ENCODE peak calls at places on chromosomes 12 and 14, in ten cellular contexts. B is left lung; P is tibial nerve; S is adrenal gland; N is CD8-positive, alpha-beta memory T cell; V is heart left ventricle; L is HCT116; I is stomach; R is A549; X is effector memory CD4-positive, alpha-beta T cell. M is an unnamed sample.
A peak's percentile ranks its signal among the peaks of the same experiment; 100 is the strongest.

GRCh38 chr14:97077253-97077653 is 280.1 kb downstream of the VRK1 start:
- DNase-seq in B (peak; percentile 67), L (peak; percentile 61), S (peak; percentile 50), X (no peak), R (no peak), N (peak; percentile 58), P (peak; percentile 41), V (peak; percentile 48), I (peak; percentile 29), M (no peak)

GRCh38 chr14:45258805-45259204 is 5.8 kb upstream of the MIS18BP1 start:
- DNase-seq in X (no peak), N (no peak), B (no peak), I (no peak), S (no peak), R (no peak), P (no peak), L (no peak), V (no peak), M (no peak)

GRCh38 chr14:24818054-24818822 is 184.2 kb upstream of the GZMB start:
- DNase-seq in L (no peak), R (no peak), P (no peak), V (no peak), S (no peak), X (no peak), N (no peak), B (no peak), I (no peak), M (no peak)

GRCh38 chr12:102174117-102174516 is 23.5 kb downstream of the PMCH start:
- DNase-seq in B (no peak), P (no peak), V (no peak), X (no peak), N (no peak), L (no peak), R (no peak), S (no peak), I (no peak), M (no peak)

GRCh38 chr12:118065380-118065779 is 4.4 kb upstream of the WSB2 start:
- DNase-seq in X (no peak), R (no peak), P (no peak), N (no peak), I (no peak), L (no peak), B (no peak), V (no peak), S (no peak), M (no peak)

GRCh38 chr12:52444647-52445595 is 7.0 kb downstream of the KRT6B start:
- DNase-seq in R (no peak), I (no peak), B (no peak), P (no peak), S (no peak), L (no peak), V (no peak), X (no peak), N (no peak), M (no peak)

GRCh38 chr14:95344536-95344935 is 24.8 kb upstream of the CLMN start:
- DNase-seq in S (no peak), R (no peak), V (no peak), I (no peak), B (no peak), X (no peak), P (no peak), N (no peak), L (no peak), M (no peak)

GRCh38 chr14:44567997-44568396 is 60.9 kb upstream of the FSCB start:
- DNase-seq in L (no peak), X (no peak), S (no peak), N (no peak), R (no peak), V (no peak), I (no peak), P (no peak), B (no peak), M (no peak)

GRCh38 chr14:100031506-100032281 is 33.5 kb upstream of the EVL start:
- DNase-seq in N (no peak), L (peak; percentile 71), P (peak; percentile 67), I (no peak), V (peak; percentile 34), B (peak; percentile 39), X (no peak), R (peak; percentile 96), S (peak; percentile 82), M (no peak)

GRCh38 chr12:74563927-74564326 is 26.3 kb downstream of the ATXN7L3B start:
- DNase-seq in X (no peak), R (no peak), P (no peak), I (no peak), S (no peak), N (no peak), L (no peak), B (no peak), V (no peak), M (no peak)

GRCh38 chr12:66776974-66777373 is 98.1 kb upstream of the GRIP1 start:
- DNase-seq in V (no peak), X (no peak), I (no peak), R (no peak), S (no peak), L (no peak), N (peak; percentile 63), B (no peak), P (no peak), M (no peak)

GRCh38 chr12:105369014-105369413 is 38.5 kb downstream of the C12orf75 start:
- DNase-seq in I (no peak), N (no peak), L (no peak), S (no peak), V (no peak), R (no peak), P (no peak), X (no peak), B (no peak), M (no peak)

DNA sequence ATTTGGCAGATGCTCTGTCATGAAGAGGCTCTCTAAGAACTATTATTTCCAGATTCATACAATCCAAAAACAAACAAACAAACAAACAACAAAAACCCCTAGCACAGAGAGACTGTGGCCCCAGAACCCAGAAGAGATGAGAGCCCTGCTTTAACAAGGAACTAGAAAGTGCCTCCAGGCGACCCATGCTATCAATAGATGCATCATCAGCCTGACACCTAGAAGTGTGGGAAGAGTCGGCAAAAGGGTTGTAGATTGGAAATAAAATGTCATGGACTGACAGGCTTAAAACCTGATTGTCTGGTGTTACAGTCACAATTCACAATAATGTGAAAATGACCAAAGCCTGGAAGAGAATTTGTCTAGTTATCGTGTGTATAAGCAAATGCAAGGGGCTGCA is 50.6 kb upstream of the FLRT2 start:
- DNase-seq in B (no peak), X (no peak), S (no peak), R (no peak), N (no peak), L (no peak), V (no peak), P (no peak), I (no peak), M (no peak)
- H3K9me3 ChIP-seq in B (no peaks in the 10 kb centered on the region), X (no peaks in the 10 kb centered on the region), S (no peaks in the 10 kb centered on the region), R (no peaks in the 10 kb centered on the region), N (no peaks in the 10 kb centered on the region), L (peaks cover 32% of the 10 kb centered on the region), V (no peaks in the 10 kb centered on the region), P (no peaks in the 10 kb centered on the region), I (no peaks in the 10 kb centered on the region), M (no peaks in the 10 kb centered on the region)

GRCh38 chr12:113152196-113152834 is 2.8 kb downstream of the CFAP73 start:
- DNase-seq in X (no peak), N (no peak), S (no peak), L (no peak), V (no peak), P (no peak), B (no peak), I (no peak), R (no peak), M (no peak)
- H3K9me3 ChIP-seq in X (no peaks in the 10 kb centered on the region), N (no peaks in the 10 kb centered on the region), S (no peaks in the 10 kb centered on the region), L (no peaks in the 10 kb centered on the region), V (no peaks in the 10 kb centered on the region), P (peaks cover 9% of the 10 kb centered on the region), B (no peaks in the 10 kb centered on the region), I (peaks cover 3% of the 10 kb centered on the region), R (peaks cover 6% of the 10 kb centered on the region), M (no peaks in the 10 kb centered on the region)

DNA sequence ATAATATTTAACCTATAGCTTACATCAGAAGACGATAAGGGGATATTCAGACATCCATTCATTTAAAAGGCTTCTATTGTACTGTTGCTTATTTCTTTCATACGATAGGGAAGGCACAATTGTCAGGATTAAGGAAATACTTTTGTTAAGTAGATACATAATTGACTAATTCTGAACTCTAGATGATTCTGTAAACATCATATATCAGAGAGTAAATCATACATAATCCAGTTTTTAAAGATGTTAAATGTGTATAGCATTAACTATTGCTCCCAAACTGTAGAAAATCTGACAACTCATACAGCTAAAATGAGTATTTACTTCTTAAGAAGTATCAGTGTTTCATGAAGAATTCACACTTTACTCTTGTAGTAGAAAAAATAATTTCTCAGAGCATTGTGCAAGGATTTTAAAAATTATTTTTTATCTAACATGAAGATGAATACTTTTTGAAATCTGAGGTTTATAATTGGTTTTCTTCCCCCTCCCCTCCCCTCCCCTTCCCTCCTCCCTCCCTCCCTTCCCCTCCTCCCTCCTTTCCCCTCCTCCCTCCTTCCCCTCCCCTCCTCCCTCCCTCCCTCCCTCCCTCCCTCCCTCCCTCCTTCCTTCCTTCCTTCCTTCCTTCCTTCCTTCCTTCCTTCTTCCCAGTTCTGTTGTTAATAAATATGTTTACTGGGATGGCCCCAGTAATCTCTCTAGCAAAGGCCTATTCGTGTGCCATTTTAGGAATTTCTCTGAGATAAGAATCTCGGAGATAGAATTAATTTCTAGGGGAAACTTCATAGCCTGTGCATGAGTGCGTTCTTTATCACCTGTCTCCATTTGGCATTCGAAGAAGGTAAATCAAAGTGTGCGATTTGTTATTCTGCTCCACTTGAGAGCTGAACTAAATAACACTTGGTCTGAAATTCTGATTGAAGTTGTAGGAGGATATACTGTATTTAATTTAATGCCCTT is 2.3 kb downstream of the NPAS3 start:
- DNase-seq in I (no peak), P (no peak), R (no peak), S (no peak), X (no peak), N (no peak), L (no peak), B (no peak), V (no peak), M (no peak)
- H3K9me3 ChIP-seq in I (no peaks in the 10 kb centered on the region), P (no peaks in the 10 kb centered on the region), R (no peaks in the 10 kb centered on the region), S (no peaks in the 10 kb centered on the region), X (no peaks in the 10 kb centered on the region), N (no peaks in the 10 kb centered on the region), L (no peaks in the 10 kb centered on the region), B (no peaks in the 10 kb centered on the region), V (no peaks in the 10 kb centered on the region), M (no peaks in the 10 kb centered on the region)

GRCh38 chr12:38137287-38137686 is 179.3 kb upstream of the ALG10B start:
- DNase-seq in S (no peak), I (no peak), P (no peak), X (no peak), L (no peak), B (no peak), N (no peak), R (no peak), V (no peak), M (no peak)

GRCh38 chr12:38137716-38138115 is 178.9 kb upstream of the ALG10B start:
- DNase-seq in I (no peak), S (no peak), X (no peak), B (no peak), L (no peak), R (no peak), V (no peak), P (no peak), N (no peak), M (no peak)

GRCh38 chr12:38141239-38141638 is 175.3 kb upstream of the ALG10B start:
- DNase-seq in V (no peak), P (no peak), L (no peak), I (no peak), B (no peak), N (no peak), X (no peak), S (no peak), R (no peak), M (no peak)

GRCh38 chr12:38138225-38139221 is 178.1 kb upstream of the ALG10B start:
- DNase-seq in P (peak; percentile 93), L (peak; percentile 61), I (peak; percentile 82), X (peak; percentile 34), R (peak; percentile 72), N (no peak), V (peak; percentile 54), B (peak; percentile 55), S (peak; percentile 90), M (peak; percentile 62)

GRCh38 chr12:38139456-38139855 is 177.1 kb upstream of the ALG10B start:
- DNase-seq in I (no peak), S (no peak), R (no peak), P (no peak), V (no peak), B (no peak), X (no peak), N (no peak), L (no peak), M (no peak)
- H3K9me3 ChIP-seq in I (no peaks in the 10 kb centered on the region), S (no peaks in the 10 kb centered on the region), R (no peaks in the 10 kb centered on the region), P (no peaks in the 10 kb centered on the region), V (no peaks in the 10 kb centered on the region), B (no peaks in the 10 kb centered on the region), X (no peaks in the 10 kb centered on the region), N (no peaks in the 10 kb centered on the region), L (no peaks in the 10 kb centered on the region), M (no peaks in the 10 kb centered on the region)

M was measured in HAP-1.